ENCODE peak calls at places on chromosome 17, in five cellular contexts. One of them, this sample, is unnamed.
A peak's percentile ranks its signal among the peaks of the same experiment; 100 is the strongest.

GRCh38 chr17:76447931-76448652 is 4.9 kb downstream of the UBE2O start:
- DNase-seq in gastrocnemius medialis: peak; percentile 52
- DNase-seq in AG10803: peak; percentile 58
- DNase-seq in GM23248: peak; percentile 53
- DNase-seq in WTC11: no peak
- DNase-seq in this sample: peak; percentile 62

GRCh38 chr17:71959129-71959528 is 161.7 kb upstream of the SOX9 start:
- DNase-seq in gastrocnemius medialis: no peak
- DNase-seq in AG10803: peak; percentile 22
- DNase-seq in GM23248: peak; percentile 53
- DNase-seq in WTC11: no peak
- DNase-seq in this sample: no peak

GRCh38 chr17:2189231-2189630 is 114.4 kb downstream of the SMG6 start:
- DNase-seq in gastrocnemius medialis: no peak
- DNase-seq in AG10803: peak; percentile 54
- DNase-seq in GM23248: peak; percentile 89
- DNase-seq in WTC11: no peak
- DNase-seq in this sample: no peak

GRCh38 chr17:9670596-9670995 is 25.3 kb downstream of the USP43 start:
- DNase-seq in gastrocnemius medialis: no peak
- DNase-seq in AG10803: no peak
- DNase-seq in GM23248: no peak
- DNase-seq in WTC11: no peak
- DNase-seq in this sample: no peak

GRCh38 chr17:63439682-63440081 is 6.4 kb downstream of the CYB561 start:
- DNase-seq in gastrocnemius medialis: no peak
- DNase-seq in AG10803: peak; percentile 66
- DNase-seq in GM23248: peak; percentile 54
- DNase-seq in WTC11: no peak
- DNase-seq in this sample: no peak

GRCh38 chr17:74639704-74640142 is 16.2 kb upstream of the CD300E start:
- DNase-seq in gastrocnemius medialis: no peak
- DNase-seq in AG10803: peak; percentile 3
- DNase-seq in GM23248: no peak
- DNase-seq in WTC11: no peak
- DNase-seq in this sample: no peak

GRCh38 chr17:33753452-33753851 is 460.4 kb upstream of the ASIC2 start:
- DNase-seq in gastrocnemius medialis: no peak
- DNase-seq in AG10803: no peak
- DNase-seq in GM23248: no peak
- DNase-seq in WTC11: no peak
- DNase-seq in this sample: peak; percentile 2

GRCh38 chr17:10435096-10435495 is 13.3 kb upstream of the MYH8 start:
- DNase-seq in gastrocnemius medialis: no peak
- DNase-seq in AG10803: no peak
- DNase-seq in GM23248: peak; percentile 12
- DNase-seq in WTC11: no peak
- DNase-seq in this sample: no peak

GRCh38 chr17:17413821-17414220 is 63.0 kb upstream of the MED9 start:
- DNase-seq in gastrocnemius medialis: no peak
- DNase-seq in AG10803: peak; percentile 28
- DNase-seq in GM23248: peak; percentile 62
- DNase-seq in WTC11: no peak
- DNase-seq in this sample: no peak

GRCh38 chr17:59826741-59827453 is 65.8 kb downstream of the TUBD1 start:
- DNase-seq in gastrocnemius medialis: no peak
- DNase-seq in AG10803: no peak
- DNase-seq in GM23248: no peak
- DNase-seq in WTC11: no peak
- DNase-seq in this sample: no peak

GRCh38 chr17:6641374-6641818 is 536 bp downstream of the TXNDC17 start:
- DNase-seq in gastrocnemius medialis: no peak
- DNase-seq in AG10803: no peak
- DNase-seq in GM23248: peak; percentile 57
- DNase-seq in WTC11: no peak
- DNase-seq in this sample: no peak

GRCh38 chr17:68939195-68939594 is 16.0 kb downstream of the ABCA8 start:
- DNase-seq in gastrocnemius medialis: no peak
- DNase-seq in AG10803: no peak
- DNase-seq in GM23248: no peak
- DNase-seq in WTC11: no peak
- DNase-seq in this sample: no peak

GRCh38 chr17:55572599-55572998 is 61.3 kb upstream of the SMIM36 start:
- DNase-seq in gastrocnemius medialis: no peak
- DNase-seq in AG10803: no peak
- DNase-seq in GM23248: no peak
- DNase-seq in WTC11: no peak
- DNase-seq in this sample: no peak

GRCh38 chr17:560379-560935 is 154.2 kb downstream of the VPS53 start:
- DNase-seq in gastrocnemius medialis: no peak
- DNase-seq in AG10803: no peak
- DNase-seq in GM23248: peak; percentile 83
- DNase-seq in WTC11: no peak
- DNase-seq in this sample: no peak

GRCh38 chr17:27870345-27870744 is 22.8 kb downstream of the LYRM9 start:
- DNase-seq in gastrocnemius medialis: no peak
- DNase-seq in AG10803: no peak
- DNase-seq in GM23248: no peak
- DNase-seq in WTC11: no peak
- DNase-seq in this sample: no peak

GRCh38 chr17:41394254-41395016 is 3.0 kb downstream of the KRT31 start:
- DNase-seq in gastrocnemius medialis: no peak
- DNase-seq in AG10803: no peak
- DNase-seq in GM23248: no peak
- DNase-seq in WTC11: no peak
- DNase-seq in this sample: no peak

GRCh38 chr17:28228109-28228840 is 90.7 kb upstream of the TMEM97 start:
- DNase-seq in gastrocnemius medialis: no peak
- DNase-seq in AG10803: no peak
- DNase-seq in GM23248: peak; percentile 28
- DNase-seq in WTC11: no peak
- DNase-seq in this sample: no peak

GRCh38 chr17:17713839-17714238 is 32.6 kb downstream of the RAI1 start:
- DNase-seq in gastrocnemius medialis: no peak
- DNase-seq in AG10803: peak; percentile 54
- DNase-seq in GM23248: peak; percentile 88
- DNase-seq in WTC11: no peak
- DNase-seq in this sample: no peak

GRCh38 chr17:77733576-77734296 is 224.8 kb upstream of the TNRC6C start:
- DNase-seq in gastrocnemius medialis: no peak
- DNase-seq in AG10803: no peak
- DNase-seq in GM23248: no peak
- DNase-seq in WTC11: no peak
- DNase-seq in this sample: no peak

GRCh38 chr17:81540676-81541027 is 11.5 kb downstream of the FAAP100 start:
- DNase-seq in gastrocnemius medialis: no peak
- DNase-seq in AG10803: no peak
- DNase-seq in GM23248: no peak
- DNase-seq in WTC11: no peak
- DNase-seq in this sample: no peak

GRCh38 chr17:65191805-65192740 is 54.9 kb downstream of the RGS9 start:
- DNase-seq in gastrocnemius medialis: no peak
- DNase-seq in AG10803: peak; percentile 67
- DNase-seq in GM23248: peak; percentile 82
- DNase-seq in WTC11: no peak
- DNase-seq in this sample: no peak

GRCh38 chr17:3846739-3847670 is 959 bp upstream of the NCBP3 start:
- DNase-seq in gastrocnemius medialis: no peak
- DNase-seq in AG10803: no peak
- DNase-seq in GM23248: no peak
- DNase-seq in WTC11: no peak
- DNase-seq in this sample: no peak

GRCh38 chr17:77146882-77147281 is 6.1 kb downstream of the SEC14L1 start:
- DNase-seq in gastrocnemius medialis: no peak
- DNase-seq in AG10803: no peak
- DNase-seq in GM23248: no peak
- DNase-seq in WTC11: peak; percentile 33
- DNase-seq in this sample: no peak

GRCh38 chr17:50538549-50539410 is 6.2 kb downstream of the EPN3 start:
- DNase-seq in gastrocnemius medialis: no peak
- DNase-seq in AG10803: no peak
- DNase-seq in GM23248: no peak
- DNase-seq in WTC11: no peak
- DNase-seq in this sample: no peak

GRCh38 chr17:82056729-82057621 is 5.3 kb downstream of the GPS1 start:
- DNase-seq in gastrocnemius medialis: no peak
- DNase-seq in AG10803: no peak
- DNase-seq in GM23248: no peak
- DNase-seq in WTC11: no peak
- DNase-seq in this sample: no peak

GRCh38 chr17:13557077-13557476 is 44.7 kb downstream of the HS3ST3A1 start:
- DNase-seq in gastrocnemius medialis: no peak
- DNase-seq in AG10803: peak; percentile 74
- DNase-seq in GM23248: peak; percentile 88
- DNase-seq in WTC11: no peak
- DNase-seq in this sample: no peak

GRCh38 chr17:44688675-44689491 is 693 bp downstream of the CCDC43 start:
- DNase-seq in gastrocnemius medialis: no peak
- DNase-seq in AG10803: no peak
- DNase-seq in GM23248: peak; percentile 29
- DNase-seq in WTC11: no peak
- DNase-seq in this sample: no peak

GRCh38 chr17:59115474-59115873 is 8.8 kb upstream of the TRIM37 start:
- DNase-seq in gastrocnemius medialis: no peak
- DNase-seq in AG10803: no peak
- DNase-seq in GM23248: no peak
- DNase-seq in WTC11: no peak
- DNase-seq in this sample: no peak

GRCh38 chr17:8162232-8162996 is at the start of gene VAMP2:
- DNase-seq in gastrocnemius medialis: peak; percentile 79
- DNase-seq in AG10803: peak; percentile 71
- DNase-seq in GM23248: peak; percentile 95
- DNase-seq in WTC11: peak; percentile 79
- DNase-seq in this sample: peak; percentile 61

GRCh38 chr17:75848523-75849303 is 4.5 kb upstream of the UNC13D start:
- DNase-seq in gastrocnemius medialis: peak; percentile 62
- DNase-seq in AG10803: no peak
- DNase-seq in GM23248: peak; percentile 57
- DNase-seq in WTC11: peak; percentile 94
- DNase-seq in this sample: peak; percentile 10